ENCODE peak calls at places on chromosomes 12 and 14, in four cellular contexts. K is H1, U is HepG2, D is GM12878. P is an unnamed sample.

GRCh38 chr12:14777271-14777670 is 26.0 kb downstream of the WBP11 start:
- DNase-seq in K (no peak), U (peak), D (no peak), P (no peak)

GRCh38 chr14:92651793-92652382 is 96.5 kb downstream of the LGMN start:
- DNase-seq in K (no peak), U (no peak), D (no peak), P (no peak)

GRCh38 chr14:62443796-62444195 is 601.5 kb downstream of the KCNH5 start:
- DNase-seq in K (no peak), U (no peak), D (no peak), P (no peak)

GRCh38 chr14:47040490-47040889 is 388.9 kb upstream of the RPL10L start:
- DNase-seq in K (no peak), U (peak), D (no peak), P (peak)

GRCh38 chr14:71582705-71583104 is 349.5 kb upstream of the RGS6 start:
- DNase-seq in K (no peak), U (no peak), D (no peak), P (no peak)

GRCh38 chr12:58025431-58025830 is 84.1 kb downstream of the ATP23 start:
- DNase-seq in K (no peak), U (no peak), D (no peak), P (no peak)

GRCh38 chr12:46522141-46522540 is 149.6 kb upstream of the SLC38A2 start:
- DNase-seq in K (no peak), U (no peak), D (no peak), P (no peak)

GRCh38 chr12:24596768-24597388 is 352.0 kb downstream of the BCAT1 start:
- DNase-seq in K (no peak), U (peak), D (no peak), P (peak)

GRCh38 chr12:127293507-127294310 is 973.3 kb upstream of the TMEM132C start:
- DNase-seq in K (peak), U (no peak), D (no peak), P (peak)

GRCh38 chr12:442235-442884 is 17.4 kb upstream of the B4GALNT3 start:
- DNase-seq in K (no peak), U (peak), D (no peak), P (peak)

GRCh38 chr12:49920241-49920914 is 16.7 kb upstream of the FAIM2 start:
- DNase-seq in K (no peak), U (peak), D (no peak), P (no peak)

GRCh38 chr12:123040106-123040505 is 59.6 kb downstream of the ARL6IP4 start:
- DNase-seq in K (no peak), U (no peak), D (no peak), P (no peak)

GRCh38 chr14:52546318-52546670 is 6.0 kb downstream of the TXNDC16 start:
- DNase-seq in K (no peak), U (no peak), D (no peak), P (no peak)

GRCh38 chr14:51581017-51581881 is 70.5 kb upstream of the FRMD6 start:
- DNase-seq in K (no peak), U (no peak), D (no peak), P (no peak)

GRCh38 chr12:68056300-68056699 is 67.1 kb downstream of the IFNG-AS1 start:
- DNase-seq in K (no peak), U (no peak), D (no peak), P (no peak)

GRCh38 chr14:99717682-99718013 is 33.5 kb downstream of the CYP46A1 start:
- DNase-seq in K (no peak), U (no peak), D (no peak), P (no peak)

GRCh38 chr14:49888293-49888692 is 4.6 kb upstream of the ARF6 start:
- DNase-seq in K (no peak), U (no peak), D (no peak), P (no peak)

GRCh38 chr14:23154876-23155587 is 28.4 kb downstream of the SLC7A8 start:
- DNase-seq in K (no peak), U (no peak), D (no peak), P (peak)

GRCh38 chr12:45458854-45459807 is 243.2 kb downstream of the ANO6 start:
- DNase-seq in K (no peak), U (no peak), D (no peak), P (no peak)

GRCh38 chr14:85536835-85537195 is 6.9 kb downstream of the FLRT2 start:
- DNase-seq in K (no peak), U (no peak), D (no peak), P (no peak)

GRCh38 chr14:106044949-106045596 is 518.7 kb downstream of the TMEM121 start:
- DNase-seq in K (no peak), U (peak), D (no peak), P (peak)

GRCh38 chr12:67827820-67828383 is 161.3 kb upstream of the IFNG-AS1 start:
- DNase-seq in K (no peak), U (no peak), D (no peak), P (peak)

GRCh38 chr12:121088208-121088585 is 44.5 kb upstream of the P2RX7 start:
- DNase-seq in K (no peak), U (no peak), D (no peak), P (no peak)

GRCh38 chr12:14946162-14946561 is 7.8 kb upstream of the ERP27 start:
- DNase-seq in K (no peak), U (no peak), D (no peak), P (no peak)

GRCh38 chr12:118685983-118686607 is 295.2 kb upstream of the SRRM4 start:
- DNase-seq in K (no peak), U (no peak), D (no peak), P (no peak)

GRCh38 chr12:98578821-98579220 is 14.7 kb upstream of the SLC25A3 start:
- DNase-seq in K (no peak), U (no peak), D (no peak), P (no peak)

GRCh38 chr14:101222362-101223090 is 319.0 kb upstream of the RTL1 start:
- DNase-seq in K (no peak), U (no peak), D (no peak), P (no peak)

GRCh38 chr14:91886961-91887360 is 19.6 kb upstream of the TC2N start:
- DNase-seq in K (no peak), U (no peak), D (no peak), P (no peak)

GRCh38 chr14:31950760-31951637 is 126.1 kb upstream of the ARHGAP5 start:
- DNase-seq in K (no peak), U (no peak), D (no peak), P (no peak)

GRCh38 chr12:105229446-105229845 is 6.5 kb downstream of the APPL2 start:
- DNase-seq in K (no peak), U (no peak), D (no peak), P (no peak)

GRCh38 chr12:100717733-100718067 is 76.9 kb upstream of the ANO4 start:
- DNase-seq in K (no peak), U (no peak), D (no peak), P (no peak)

GRCh38 chr12:10716704-10717315 is 6.3 kb downstream of the YBX3 start:
- DNase-seq in K (no peak), U (no peak), D (no peak), P (peak)

GRCh38 chr14:52879958-52880357 is 70.9 kb downstream of the FERMT2 start:
- DNase-seq in K (no peak), U (no peak), D (no peak), P (no peak)

GRCh38 chr14:67519406-67519805 is 13.7 kb upstream of the PLEKHH1 start:
- DNase-seq in K (no peak), U (no peak), D (no peak), P (no peak)

GRCh38 chr14:39265032-39265431 is 31.3 kb downstream of the MIA2 start:
- DNase-seq in K (no peak), U (no peak), D (no peak), P (no peak)

GRCh38 chr12:15356831-15357456 is 34.6 kb downstream of the PTPRO start:
- DNase-seq in K (no peak), U (no peak), D (no peak), P (no peak)

GRCh38 chr12:67681145-67681778 is 32.7 kb downstream of the DYRK2 start:
- DNase-seq in K (no peak), U (no peak), D (no peak), P (no peak)

GRCh38 chr12:98296462-98297079 is 218.8 kb upstream of the TMPO start:
- DNase-seq in K (no peak), U (no peak), D (no peak), P (no peak)

DNA sequence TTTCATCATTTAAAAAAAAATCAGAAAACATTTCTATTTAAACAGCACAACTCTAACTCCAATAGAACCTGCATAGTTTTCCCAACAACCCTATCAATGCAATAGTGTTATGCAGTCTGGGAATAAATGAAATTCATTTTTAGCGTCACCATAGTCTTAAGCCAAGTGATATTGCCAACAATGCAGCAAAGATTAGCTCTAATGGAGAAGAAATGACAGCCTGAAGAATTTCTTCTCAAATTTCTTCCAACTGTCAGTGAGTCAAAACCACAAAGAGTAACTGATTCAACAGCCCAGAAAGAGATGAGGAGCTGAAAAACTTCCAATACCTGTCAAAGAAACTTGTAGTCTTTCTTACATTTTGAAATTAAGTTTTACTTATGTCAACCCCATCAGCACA is 50.9 kb upstream of the PTPRR start:
- DNase-seq in K (no peak), U (no peak), D (no peak), P (no peak)
- TF ChIP-seq SUZ12 in K (no peak), U (no peak), D (no peak), P (no peak)

GRCh38 chr12:27343255-27344000 is 10.8 kb downstream of the BMAL2 start:
- DNase-seq in K (no peak), U (no peak), D (no peak), P (no peak)
- H3K9ac ChIP-seq in K (no peak), U (no peak), D (no peak), P (no peak)

GRCh38 chr12:78977463-78977862 is 112.9 kb downstream of the SYT1 start:
- DNase-seq in K (no peak), U (no peak), D (no peak), P (no peak)
- TF ChIP-seq SUZ12 in K (no peak), U (no peak), D (no peak), P (no peak)

GRCh38 chr14:90512332-90512951 is 115.6 kb downstream of the CALM1 start:
- DNase-seq in K (no peak), U (no peak), D (no peak), P (no peak)

GRCh38 chr14:90511252-90511651 is 114.4 kb downstream of the CALM1 start:
- DNase-seq in K (no peak), U (no peak), D (no peak), P (no peak)

GRCh38 chr14:90510208-90510607 is 113.4 kb downstream of the CALM1 start:
- DNase-seq in K (no peak), U (no peak), D (no peak), P (no peak)

GRCh38 chr14:90513151-90514014 is 116.6 kb downstream of the CALM1 start:
- DNase-seq in K (no peak), U (peak), D (no peak), P (no peak)

DNA sequence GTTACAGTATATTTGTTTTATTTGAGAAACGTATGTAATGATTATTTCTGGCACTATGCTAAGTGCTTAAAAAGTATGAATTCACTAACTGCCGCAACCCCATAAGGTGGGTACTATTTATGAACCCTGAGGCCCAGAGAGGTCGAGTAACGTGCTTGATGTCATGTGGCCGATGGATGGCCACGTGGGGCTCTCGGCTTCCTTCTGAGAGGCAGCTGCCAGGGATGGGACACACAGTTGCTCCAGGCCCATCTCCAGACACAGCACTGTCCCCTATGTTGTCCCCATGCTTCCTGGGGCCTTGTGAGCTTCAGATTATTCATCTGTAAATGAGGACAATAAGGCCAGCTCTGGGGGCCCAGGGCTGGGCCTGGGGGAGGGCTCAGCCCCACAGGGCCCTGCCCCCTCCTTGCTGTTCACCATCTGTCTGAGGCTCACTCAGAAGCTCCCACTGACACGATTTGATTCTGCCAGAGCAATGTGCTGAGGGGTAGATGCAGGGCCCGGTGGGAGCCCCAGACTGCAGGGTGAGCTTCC is 115.0 kb downstream of the CALM1 start:
- DNase-seq in K (no peak), U (no peak), D (no peak), P (no peak)
- H3K9ac ChIP-seq in K (no peak), U (peak), D (no peak), P (peak)

GRCh38 chr12:30877110-30877875 is 49.3 kb upstream of the TSPAN11 start:
- DNase-seq in K (no peak), U (no peak), D (no peak), P (no peak)
- TF ChIP-seq SUZ12 in K (no peak), U (no peak), D (no peak), P (no peak)

GRCh38 chr14:34043627-34044372 is 92.9 kb upstream of the EGLN3 start:
- DNase-seq in K (no peak), U (peak), D (peak), P (no peak)
- H3K9ac ChIP-seq in K (no peak), U (peak), D (no peak), P (no peak)

DNA sequence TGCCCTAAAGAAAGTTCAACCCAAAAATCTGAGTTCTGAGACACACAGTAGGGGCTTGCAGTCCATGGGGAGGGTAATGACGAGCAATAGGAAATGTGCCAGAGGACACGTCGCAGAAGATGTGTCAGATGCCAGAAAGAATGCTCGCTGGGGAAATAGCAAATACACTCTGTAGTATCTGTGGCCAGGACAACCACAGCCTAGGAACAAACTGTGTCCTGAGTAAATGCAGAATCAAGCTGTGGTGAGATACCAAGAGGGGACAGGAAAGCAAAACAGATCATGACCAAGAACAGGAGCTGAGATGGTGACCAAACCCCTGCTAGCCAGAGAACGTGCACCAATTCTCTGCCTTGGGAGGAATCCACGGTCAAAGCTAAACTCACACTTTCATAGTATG is 9.1 kb downstream of the CRACR2A start:
- DNase-seq in K (no peak), U (no peak), D (peak), P (no peak)
- TF ChIP-seq SUZ12 in K (no peak), U (no peak), D (no peak), P (no peak)

GRCh38 chr12:113833422-113833821 is 132.7 kb downstream of the RBM19 start:
- DNase-seq in K (no peak), U (no peak), D (no peak), P (no peak)

GRCh38 chr12:113826805-113827204 is 139.3 kb downstream of the RBM19 start:
- DNase-seq in K (no peak), U (no peak), D (no peak), P (no peak)

GRCh38 chr12:113831486-113831885 is 134.6 kb downstream of the RBM19 start:
- DNase-seq in K (no peak), U (no peak), D (no peak), P (no peak)

GRCh38 chr12:113829212-113829611 is 136.9 kb downstream of the RBM19 start:
- DNase-seq in K (no peak), U (no peak), D (no peak), P (no peak)

GRCh38 chr12:113831016-113831415 is 135.1 kb downstream of the RBM19 start:
- DNase-seq in K (no peak), U (no peak), D (no peak), P (no peak)
- H3K9ac ChIP-seq in K (no peak), U (no peak), D (no peak), P (no peak)